ENCODE peak calls at places on chromosomes 3 and 15, in seven cellular contexts. One of them, this sample, is unnamed.
A peak's percentile ranks its signal among the peaks of the same experiment; 100 is the strongest.

GRCh38 chr15:35005933-35006332 is 17.8 kb upstream of the ZNF770 start:
- DNase-seq in WERI-Rb-1: no peak
- DNase-seq in NCI-H1417: no peak
- DNase-seq in NCI-H1930: no peak
- DNase-seq in germinal center: no peak
- DNase-seq in amniotic epithelial cell: no peak
- DNase-seq in HL-60: no peak
- DNase-seq in this sample: no peak

GRCh38 chr15:22954326-22954725 is 25.8 kb downstream of the CYFIP1 start:
- DNase-seq in WERI-Rb-1: no peak
- DNase-seq in NCI-H1417: no peak
- DNase-seq in NCI-H1930: no peak
- DNase-seq in germinal center: no peak
- DNase-seq in amniotic epithelial cell: no peak
- DNase-seq in HL-60: no peak
- DNase-seq in this sample: no peak

GRCh38 chr3:128801779-128802369 is 75.9 kb downstream of the RAB7A start:
- DNase-seq in WERI-Rb-1: no peak
- DNase-seq in NCI-H1417: no peak
- DNase-seq in NCI-H1930: no peak
- DNase-seq in germinal center: no peak
- DNase-seq in amniotic epithelial cell: no peak
- DNase-seq in HL-60: no peak
- DNase-seq in this sample: no peak

GRCh38 chr3:46897031-46897430 is 19.5 kb downstream of the PTH1R start:
- DNase-seq in WERI-Rb-1: no peak
- DNase-seq in NCI-H1417: no peak
- DNase-seq in NCI-H1930: no peak
- DNase-seq in germinal center: no peak
- DNase-seq in amniotic epithelial cell: no peak
- DNase-seq in HL-60: no peak
- DNase-seq in this sample: no peak

GRCh38 chr15:43209059-43209824 is 11.6 kb downstream of the EPB42 start:
- DNase-seq in WERI-Rb-1: no peak
- DNase-seq in NCI-H1417: no peak
- DNase-seq in NCI-H1930: no peak
- DNase-seq in germinal center: no peak
- DNase-seq in amniotic epithelial cell: no peak
- DNase-seq in HL-60: peak; percentile 59
- DNase-seq in this sample: no peak

GRCh38 chr3:39149498-39150169 is 3.8 kb downstream of the CSRNP1 start:
- DNase-seq in WERI-Rb-1: no peak
- DNase-seq in NCI-H1417: no peak
- DNase-seq in NCI-H1930: no peak
- DNase-seq in germinal center: no peak
- DNase-seq in amniotic epithelial cell: no peak
- DNase-seq in HL-60: no peak
- DNase-seq in this sample: no peak

GRCh38 chr3:110743202-110743601 is 328.4 kb upstream of the NECTIN3 start:
- DNase-seq in WERI-Rb-1: no peak
- DNase-seq in NCI-H1417: no peak
- DNase-seq in NCI-H1930: no peak
- DNase-seq in germinal center: no peak
- DNase-seq in amniotic epithelial cell: no peak
- DNase-seq in HL-60: no peak
- DNase-seq in this sample: no peak

GRCh38 chr3:72494076-72495000 is 353.9 kb downstream of the SHQ1 start:
- DNase-seq in WERI-Rb-1: no peak
- DNase-seq in NCI-H1417: no peak
- DNase-seq in NCI-H1930: no peak
- DNase-seq in germinal center: no peak
- DNase-seq in amniotic epithelial cell: peak; percentile 65
- DNase-seq in HL-60: no peak
- DNase-seq in this sample: no peak

GRCh38 chr3:71135373-71136088 is 448.0 kb downstream of the FOXP1 start:
- DNase-seq in WERI-Rb-1: no peak
- DNase-seq in NCI-H1417: no peak
- DNase-seq in NCI-H1930: no peak
- DNase-seq in germinal center: no peak
- DNase-seq in amniotic epithelial cell: peak; percentile 34
- DNase-seq in HL-60: no peak
- DNase-seq in this sample: no peak

GRCh38 chr3:123658118-123658859 is 73.4 kb upstream of the HACD2 start:
- DNase-seq in WERI-Rb-1: no peak
- DNase-seq in NCI-H1417: no peak
- DNase-seq in NCI-H1930: no peak
- DNase-seq in germinal center: no peak
- DNase-seq in amniotic epithelial cell: peak; percentile 62
- DNase-seq in HL-60: no peak
- DNase-seq in this sample: no peak

GRCh38 chr3:160924776-160925175 is 168.7 kb downstream of the PPM1L start:
- DNase-seq in WERI-Rb-1: no peak
- DNase-seq in NCI-H1417: no peak
- DNase-seq in NCI-H1930: no peak
- DNase-seq in germinal center: no peak
- DNase-seq in amniotic epithelial cell: no peak
- DNase-seq in HL-60: no peak
- DNase-seq in this sample: no peak

GRCh38 chr15:96296264-96296663 is 34.2 kb upstream of the NR2F2 start:
- DNase-seq in WERI-Rb-1: no peak
- DNase-seq in NCI-H1417: no peak
- DNase-seq in NCI-H1930: no peak
- DNase-seq in germinal center: no peak
- DNase-seq in amniotic epithelial cell: peak; percentile 80
- DNase-seq in HL-60: no peak
- DNase-seq in this sample: no peak

GRCh38 chr3:184168363-184169120 is 6.1 kb upstream of the AP2M1 start:
- DNase-seq in WERI-Rb-1: no peak
- DNase-seq in NCI-H1417: no peak
- DNase-seq in NCI-H1930: no peak
- DNase-seq in germinal center: no peak
- DNase-seq in amniotic epithelial cell: peak; percentile 92
- DNase-seq in HL-60: no peak
- DNase-seq in this sample: no peak

GRCh38 chr3:192545346-192545745 is 182.0 kb downstream of the FGF12 start:
- DNase-seq in WERI-Rb-1: no peak
- DNase-seq in NCI-H1417: no peak
- DNase-seq in NCI-H1930: no peak
- DNase-seq in germinal center: no peak
- DNase-seq in amniotic epithelial cell: no peak
- DNase-seq in HL-60: no peak
- DNase-seq in this sample: no peak

GRCh38 chr15:58274885-58275284 is 136.7 kb downstream of the AQP9 start:
- DNase-seq in WERI-Rb-1: no peak
- DNase-seq in NCI-H1417: no peak
- DNase-seq in NCI-H1930: no peak
- DNase-seq in germinal center: no peak
- DNase-seq in amniotic epithelial cell: no peak
- DNase-seq in HL-60: no peak
- DNase-seq in this sample: no peak

GRCh38 chr3:59843816-59844215 is 794.0 kb upstream of the CFAP20DC start:
- DNase-seq in WERI-Rb-1: no peak
- DNase-seq in NCI-H1417: no peak
- DNase-seq in NCI-H1930: no peak
- DNase-seq in germinal center: no peak
- DNase-seq in amniotic epithelial cell: no peak
- DNase-seq in HL-60: no peak
- DNase-seq in this sample: no peak

GRCh38 chr15:89419370-89419984 is 76.9 kb downstream of the RHCG start:
- DNase-seq in WERI-Rb-1: no peak
- DNase-seq in NCI-H1417: no peak
- DNase-seq in NCI-H1930: no peak
- DNase-seq in germinal center: peak; percentile 43
- DNase-seq in amniotic epithelial cell: peak; percentile 23
- DNase-seq in HL-60: peak; percentile 36
- DNase-seq in this sample: no peak

GRCh38 chr3:180594631-180595348 is 7.2 kb upstream of the TTC14 start:
- DNase-seq in WERI-Rb-1: no peak
- DNase-seq in NCI-H1417: peak; percentile 23
- DNase-seq in NCI-H1930: peak; percentile 7
- DNase-seq in germinal center: no peak
- DNase-seq in amniotic epithelial cell: peak; percentile 47
- DNase-seq in HL-60: no peak
- DNase-seq in this sample: no peak

GRCh38 chr3:32321095-32321835 is 70.4 kb upstream of the CMTM7 start:
- DNase-seq in WERI-Rb-1: no peak
- DNase-seq in NCI-H1417: peak; percentile 12
- DNase-seq in NCI-H1930: no peak
- DNase-seq in germinal center: no peak
- DNase-seq in amniotic epithelial cell: no peak
- DNase-seq in HL-60: no peak
- DNase-seq in this sample: no peak

GRCh38 chr15:84961114-84961452 is 20.6 kb upstream of the PDE8A start:
- DNase-seq in WERI-Rb-1: no peak
- DNase-seq in NCI-H1417: no peak
- DNase-seq in NCI-H1930: no peak
- DNase-seq in germinal center: no peak
- DNase-seq in amniotic epithelial cell: peak; percentile 96
- DNase-seq in HL-60: no peak
- DNase-seq in this sample: no peak

GRCh38 chr3:33312361-33312760 is 35.1 kb downstream of the FBXL2 start:
- DNase-seq in WERI-Rb-1: no peak
- DNase-seq in NCI-H1417: no peak
- DNase-seq in NCI-H1930: no peak
- DNase-seq in germinal center: no peak
- DNase-seq in amniotic epithelial cell: peak; percentile 11
- DNase-seq in HL-60: no peak
- DNase-seq in this sample: no peak

GRCh38 chr3:127171721-127172120 is 21.2 kb upstream of the PRR23E start:
- DNase-seq in WERI-Rb-1: no peak
- DNase-seq in NCI-H1417: no peak
- DNase-seq in NCI-H1930: no peak
- DNase-seq in germinal center: no peak
- DNase-seq in amniotic epithelial cell: no peak
- DNase-seq in HL-60: no peak
- DNase-seq in this sample: no peak

GRCh38 chr3:148158210-148158609 is 539.5 kb upstream of the AGTR1 start:
- DNase-seq in WERI-Rb-1: no peak
- DNase-seq in NCI-H1417: no peak
- DNase-seq in NCI-H1930: no peak
- DNase-seq in germinal center: no peak
- DNase-seq in amniotic epithelial cell: peak; percentile 76
- DNase-seq in HL-60: no peak
- DNase-seq in this sample: no peak

GRCh38 chr3:74066456-74066855 is 441.7 kb upstream of the PDZRN3 start:
- DNase-seq in WERI-Rb-1: no peak
- DNase-seq in NCI-H1417: no peak
- DNase-seq in NCI-H1930: no peak
- DNase-seq in germinal center: no peak
- DNase-seq in amniotic epithelial cell: no peak
- DNase-seq in HL-60: no peak
- DNase-seq in this sample: no peak

This sample was measured in T-cell.